ENCODE peak calls at places on chromosomes 12 and 14, in seven cellular contexts. D is NCI-H69; R is NCI-H1092 treated with DMSO at 0.1 percent for 48 hours; O is ovary; U is RWPE1; H is activated T-helper 1 cell treated with Interleukin-2 at 50 U/mL for 16 hours; Q is stimulated activated CD4-positive, alpha-beta T cell treated with anti-CD3 and anti-CD28 coated beads, Interleukin-1b, Interleukin-23, amount 100 ng/mL, for 4 hours. T is an unnamed sample.

GRCh38 chr12:127052491-127053232 is 1214.3 kb upstream of the TMEM132C start:
- DNase-seq in D (no peak), R (no peak), O (no peak), U (peak; percentile 86), H (no peak), Q (no peak), T (no peak)

GRCh38 chr14:105879867-105880561 is 353.6 kb downstream of the TMEM121 start:
- DNase-seq in D (peak; percentile 66), R (no peak), O (peak; percentile 8), U (no peak), H (no peak), Q (no peak), T (no peak)

GRCh38 chr14:75724414-75725204 is 63.6 kb downstream of the TTLL5 start:
- DNase-seq in D (no peak), R (no peak), O (no peak), U (no peak), H (no peak), Q (no peak), T (no peak)

GRCh38 chr14:101783260-101784016 is 21.9 kb downstream of the PPP2R5C start:
- DNase-seq in D (no peak), R (no peak), O (no peak), U (no peak), H (no peak), Q (no peak), T (no peak)

GRCh38 chr12:3634348-3634747 is 118.6 kb downstream of the CRACR2A start:
- DNase-seq in D (no peak), R (no peak), O (no peak), U (no peak), H (no peak), Q (no peak), T (no peak)

GRCh38 chr14:22313172-22313801 is 275.7 kb downstream of the DAD1 start:
- DNase-seq in D (no peak), R (no peak), O (no peak), U (no peak), H (no peak), Q (no peak), T (no peak)

GRCh38 chr14:93207468-93208308 is 632 bp downstream of the UBR7 start:
- DNase-seq in D (peak; percentile 78), R (peak; percentile 61), O (no peak), U (peak; percentile 58), H (no peak), Q (no peak), T (no peak)

GRCh38 chr12:111066744-111067437 is 146.5 kb upstream of the MYL2 start:
- DNase-seq in D (no peak), R (no peak), O (no peak), U (peak; percentile 84), H (no peak), Q (no peak), T (no peak)

GRCh38 chr12:30796508-30796780 is 41.7 kb upstream of the CAPRIN2 start:
- DNase-seq in D (peak; percentile 98), R (peak; percentile 32), O (peak; percentile 41), U (peak; percentile 71), H (no peak), Q (no peak), T (no peak)

GRCh38 chr14:104724981-104725771 is 1.1 kb downstream of the ADSS1 start:
- DNase-seq in D (peak; percentile 43), R (no peak), O (peak; percentile 43), U (no peak), H (no peak), Q (no peak), T (no peak)

GRCh38 chr12:104024348-104024747 is 25.6 kb downstream of the GLT8D2 start:
- DNase-seq in D (no peak), R (no peak), O (no peak), U (no peak), H (no peak), Q (no peak), T (no peak)

GRCh38 chr12:92432724-92433281 is 270.0 kb upstream of the PLEKHG7 start:
- DNase-seq in D (no peak), R (no peak), O (no peak), U (no peak), H (no peak), Q (no peak), T (no peak)

GRCh38 chr14:105193916-105194782 is 13.0 kb upstream of the NUDT14 start:
- DNase-seq in D (peak; percentile 90), R (peak; percentile 80), O (no peak), U (no peak), H (no peak), Q (no peak), T (no peak)

GRCh38 chr14:70011098-70011497 is 131.9 kb downstream of the SMOC1 start:
- DNase-seq in D (peak; percentile 72), R (no peak), O (no peak), U (no peak), H (no peak), Q (no peak), T (no peak)

GRCh38 chr12:12736759-12737676 is 19.9 kb downstream of the CDKN1B start:
- DNase-seq in D (peak; percentile 35), R (peak; percentile 42), O (no peak), U (no peak), H (peak; percentile 28), Q (peak; percentile 28), T (no peak)

GRCh38 chr12:560666-561065 is 100.9 kb downstream of the B4GALNT3 start:
- DNase-seq in D (peak; percentile 93), R (no peak), O (no peak), U (no peak), H (no peak), Q (no peak), T (no peak)

T was measured in activated T-helper 9 cell treated with anti-CD3 and anti-CD28 coated beads, Interleukin-2, amount 50 U/mL, for 16 hours.